ENCODE peak calls at places on chromosomes 4 and X, in eight cellular contexts. One of them, this sample, is unnamed.

GRCh38 chr4:138241281-138242075 is 671 bp downstream of the SLC7A11 start:
- DNase-seq in K562: peak; percentile 71
- DNase-seq in HL-60: peak; percentile 29
- DNase-seq in HCT116: no peak
- DNase-seq in suprapubic skin: no peak
- DNase-seq in H1: no peak
- DNase-seq in vagina: no peak
- DNase-seq in upper lobe of left lung: no peak
- DNase-seq in this sample: peak; percentile 77

GRCh38 chr4:94214703-94215360 is 7.2 kb downstream of the SMARCAD1 start:
- DNase-seq in K562: no peak
- DNase-seq in HL-60: no peak
- DNase-seq in HCT116: no peak
- DNase-seq in suprapubic skin: no peak
- DNase-seq in H1: no peak
- DNase-seq in vagina: no peak
- DNase-seq in upper lobe of left lung: no peak
- DNase-seq in this sample: no peak

GRCh38 chr4:100290585-100290984 is 100.3 kb upstream of the DDIT4L start:
- DNase-seq in K562: no peak
- DNase-seq in HL-60: no peak
- DNase-seq in HCT116: no peak
- DNase-seq in suprapubic skin: no peak
- DNase-seq in H1: no peak
- DNase-seq in vagina: no peak
- DNase-seq in upper lobe of left lung: no peak
- DNase-seq in this sample: no peak

GRCh38 chrX:132983496-132983895 is 25.1 kb upstream of the HS6ST2 start:
- DNase-seq in K562: no peak
- DNase-seq in HL-60: no peak
- DNase-seq in HCT116: no peak
- DNase-seq in suprapubic skin: no peak
- DNase-seq in H1: no peak
- DNase-seq in vagina: no peak
- DNase-seq in upper lobe of left lung: no peak
- DNase-seq in this sample: no peak

GRCh38 chr4:24488399-24489164 is 95.8 kb downstream of the DHX15 start:
- DNase-seq in K562: peak; percentile 75
- DNase-seq in HL-60: peak; percentile 62
- DNase-seq in HCT116: peak; percentile 41
- DNase-seq in suprapubic skin: peak; percentile 86
- DNase-seq in H1: no peak
- DNase-seq in vagina: no peak
- DNase-seq in upper lobe of left lung: no peak
- DNase-seq in this sample: peak; percentile 83

GRCh38 chr4:122086338-122086737 is 65.8 kb upstream of the BLTP1 start:
- DNase-seq in K562: no peak
- DNase-seq in HL-60: no peak
- DNase-seq in HCT116: no peak
- DNase-seq in suprapubic skin: no peak
- DNase-seq in H1: no peak
- DNase-seq in vagina: no peak
- DNase-seq in upper lobe of left lung: no peak
- DNase-seq in this sample: no peak

GRCh38 chrX:136191171-136191570 is 43.8 kb downstream of the FHL1 start:
- DNase-seq in K562: no peak
- DNase-seq in HL-60: no peak
- DNase-seq in HCT116: no peak
- DNase-seq in suprapubic skin: no peak
- DNase-seq in H1: no peak
- DNase-seq in vagina: no peak
- DNase-seq in upper lobe of left lung: no peak
- DNase-seq in this sample: no peak

GRCh38 chr4:174217273-174218126 is 66.0 kb downstream of the FBXO8 start:
- DNase-seq in K562: no peak
- DNase-seq in HL-60: no peak
- DNase-seq in HCT116: no peak
- DNase-seq in suprapubic skin: no peak
- DNase-seq in H1: no peak
- DNase-seq in vagina: no peak
- DNase-seq in upper lobe of left lung: peak; percentile 74
- DNase-seq in this sample: no peak

GRCh38 chr4:15021301-15021700 is 19.0 kb downstream of the CPEB2 start:
- DNase-seq in K562: no peak
- DNase-seq in HL-60: no peak
- DNase-seq in HCT116: no peak
- DNase-seq in suprapubic skin: no peak
- DNase-seq in H1: no peak
- DNase-seq in vagina: no peak
- DNase-seq in upper lobe of left lung: no peak
- DNase-seq in this sample: no peak

GRCh38 chrX:55119712-55120111 is 30.9 kb downstream of the PAGE2 start:
- DNase-seq in K562: no peak
- DNase-seq in HL-60: no peak
- DNase-seq in HCT116: no peak
- DNase-seq in suprapubic skin: no peak
- DNase-seq in H1: no peak
- DNase-seq in vagina: no peak
- DNase-seq in upper lobe of left lung: no peak
- DNase-seq in this sample: no peak

GRCh38 chrX:11528623-11529022 is 137.1 kb downstream of the ARHGAP6 start:
- DNase-seq in K562: no peak
- DNase-seq in HL-60: no peak
- DNase-seq in HCT116: no peak
- DNase-seq in suprapubic skin: no peak
- DNase-seq in H1: no peak
- DNase-seq in vagina: no peak
- DNase-seq in upper lobe of left lung: no peak
- DNase-seq in this sample: no peak

GRCh38 chrX:40460926-40461325 is 119.8 kb upstream of the ATP6AP2 start:
- DNase-seq in K562: no peak
- DNase-seq in HL-60: no peak
- DNase-seq in HCT116: no peak
- DNase-seq in suprapubic skin: no peak
- DNase-seq in H1: no peak
- DNase-seq in vagina: no peak
- DNase-seq in upper lobe of left lung: no peak
- DNase-seq in this sample: no peak

GRCh38 chrX:110491846-110492620 is 133.4 kb downstream of the RTL9 start:
- DNase-seq in K562: no peak
- DNase-seq in HL-60: no peak
- DNase-seq in HCT116: no peak
- DNase-seq in suprapubic skin: no peak
- DNase-seq in H1: no peak
- DNase-seq in vagina: no peak
- DNase-seq in upper lobe of left lung: no peak
- DNase-seq in this sample: no peak

GRCh38 chr4:25970691-25971427 is 56.8 kb downstream of the SMIM20 start:
- DNase-seq in K562: no peak
- DNase-seq in HL-60: no peak
- DNase-seq in HCT116: no peak
- DNase-seq in suprapubic skin: peak; percentile 35
- DNase-seq in H1: no peak
- DNase-seq in vagina: no peak
- DNase-seq in upper lobe of left lung: no peak
- DNase-seq in this sample: no peak

GRCh38 chr4:74449571-74450297 is 4.8 kb downstream of the AREG start:
- DNase-seq in K562: no peak
- DNase-seq in HL-60: no peak
- DNase-seq in HCT116: no peak
- DNase-seq in suprapubic skin: no peak
- DNase-seq in H1: no peak
- DNase-seq in vagina: no peak
- DNase-seq in upper lobe of left lung: no peak
- DNase-seq in this sample: no peak

DNA sequence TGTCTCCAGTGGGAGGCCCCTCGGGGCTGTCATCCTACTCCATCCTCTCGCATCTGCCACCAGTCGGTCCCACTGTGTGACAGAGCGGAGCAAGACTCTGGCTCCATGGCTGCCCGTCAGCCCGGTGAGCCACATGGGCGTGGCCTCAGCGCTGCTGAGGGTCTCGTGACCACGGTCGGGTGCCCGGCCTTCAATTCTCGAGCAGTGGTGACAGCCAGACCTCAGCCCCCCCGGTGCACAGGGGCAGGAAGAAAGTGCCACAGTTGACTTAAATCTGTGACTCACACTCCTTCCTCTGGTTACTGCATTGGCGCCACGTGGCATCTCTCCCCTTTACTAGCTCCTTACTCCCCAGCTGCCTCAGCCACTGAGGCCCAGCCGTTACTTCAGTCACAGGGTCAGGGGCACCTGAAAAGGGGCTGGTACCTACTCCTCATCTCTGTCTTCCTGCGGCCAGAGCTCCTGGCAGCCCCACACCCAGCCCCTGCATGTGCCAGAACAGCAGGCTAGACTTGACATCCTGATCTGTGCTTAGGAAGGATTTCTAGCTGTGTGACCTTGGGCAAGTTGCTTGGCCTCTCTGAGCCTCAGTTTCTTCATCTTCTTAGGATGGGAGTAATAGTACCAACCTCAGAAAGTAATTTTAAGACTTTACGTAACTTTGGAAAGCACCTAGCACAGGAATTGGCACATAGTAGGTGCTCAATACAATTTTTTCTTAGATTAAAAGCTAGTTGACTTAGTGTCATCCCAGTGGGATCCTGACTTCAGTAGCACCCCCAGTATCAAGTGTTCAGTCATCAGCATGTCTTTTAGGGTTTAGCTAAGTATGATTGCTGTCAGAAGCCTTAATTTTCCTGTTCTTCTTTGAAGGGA is 66.1 kb downstream of the TNIP2 start:
- DNase-seq in K562: no peak
- DNase-seq in HL-60: no peak
- DNase-seq in HCT116: no peak
- DNase-seq in suprapubic skin: no peak
- DNase-seq in H1: no peak
- DNase-seq in vagina: no peak
- DNase-seq in upper lobe of left lung: peak; percentile 64
- DNase-seq in this sample: peak; percentile 90
- TF ChIP-seq POLR2AphosphoS5 in K562: no peak
- TF ChIP-seq POLR2AphosphoS5 in HL-60: no peak
- TF ChIP-seq POLR2AphosphoS5 in HCT116: no peak
- TF ChIP-seq POLR2AphosphoS5 in suprapubic skin: no peak
- TF ChIP-seq POLR2AphosphoS5 in H1: no peak
- TF ChIP-seq POLR2AphosphoS5 in vagina: no peak
- TF ChIP-seq POLR2AphosphoS5 in upper lobe of left lung: no peak
- TF ChIP-seq POLR2AphosphoS5 in this sample: peak; percentile 39

GRCh38 chr4:111798840-111799239 is 346.4 kb upstream of the FAM241A start:
- DNase-seq in K562: no peak
- DNase-seq in HL-60: no peak
- DNase-seq in HCT116: no peak
- DNase-seq in suprapubic skin: no peak
- DNase-seq in H1: no peak
- DNase-seq in vagina: no peak
- DNase-seq in upper lobe of left lung: no peak
- DNase-seq in this sample: no peak
- TF ChIP-seq CTCF in K562: no peak
- TF ChIP-seq CTCF in HL-60: no peak
- TF ChIP-seq CTCF in HCT116: peak; percentile 50
- TF ChIP-seq CTCF in suprapubic skin: no peak
- TF ChIP-seq CTCF in H1: peak; percentile 50
- TF ChIP-seq CTCF in vagina: no peak
- TF ChIP-seq CTCF in upper lobe of left lung: no peak
- TF ChIP-seq CTCF in this sample: no peak

GRCh38 chr4:48853604-48854394 is 22.9 kb downstream of the OCIAD1 start:
- DNase-seq in K562: peak; percentile 66
- DNase-seq in HL-60: no peak
- DNase-seq in HCT116: no peak
- DNase-seq in suprapubic skin: no peak
- DNase-seq in H1: no peak
- DNase-seq in vagina: no peak
- DNase-seq in upper lobe of left lung: no peak
- DNase-seq in this sample: no peak
- TF ChIP-seq POLR2AphosphoS5 in K562: peak; percentile 51
- TF ChIP-seq POLR2AphosphoS5 in HL-60: no peak
- TF ChIP-seq POLR2AphosphoS5 in HCT116: no peak
- TF ChIP-seq POLR2AphosphoS5 in suprapubic skin: no peak
- TF ChIP-seq POLR2AphosphoS5 in H1: no peak
- TF ChIP-seq POLR2AphosphoS5 in vagina: no peak
- TF ChIP-seq POLR2AphosphoS5 in upper lobe of left lung: no peak
- TF ChIP-seq POLR2AphosphoS5 in this sample: no peak

DNA sequence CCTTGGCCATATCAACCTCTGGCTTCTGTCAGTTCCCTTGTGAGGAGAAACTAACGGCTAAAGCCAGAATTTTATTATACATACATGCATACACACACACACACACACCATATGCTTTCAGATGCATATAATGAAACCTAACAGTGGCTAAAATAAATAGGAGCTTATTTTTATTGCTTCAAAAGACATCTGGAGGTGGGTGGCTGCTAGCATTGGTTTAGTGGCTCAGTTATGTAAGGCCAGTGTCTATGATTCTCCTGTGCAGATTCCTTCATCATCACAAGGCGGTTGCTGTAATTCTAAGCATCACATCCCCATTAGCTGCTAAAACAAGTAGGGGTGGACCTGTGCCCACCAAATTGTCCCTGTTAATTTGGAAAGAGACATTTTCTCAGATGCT is 110.8 kb downstream of the MAPK10 start:
- DNase-seq in K562: no peak
- DNase-seq in HL-60: no peak
- DNase-seq in HCT116: no peak
- DNase-seq in suprapubic skin: no peak
- DNase-seq in H1: no peak
- DNase-seq in vagina: no peak
- DNase-seq in upper lobe of left lung: no peak
- DNase-seq in this sample: no peak
- TF ChIP-seq CTCF in K562: no peak
- TF ChIP-seq CTCF in HL-60: no peak
- TF ChIP-seq CTCF in HCT116: no peak
- TF ChIP-seq CTCF in suprapubic skin: no peak
- TF ChIP-seq CTCF in H1: no peak
- TF ChIP-seq CTCF in vagina: no peak
- TF ChIP-seq CTCF in upper lobe of left lung: no peak
- TF ChIP-seq CTCF in this sample: no peak

This sample was measured in spleen.